ENCODE peak calls at places on chromosomes 13 and 19, in six cellular contexts. J is H9, O is neuronal stem cell, A is trophoblast cell, F is mesenchymal stem cell, Z is H1. G is an unnamed sample.
A peak's percentile ranks its signal among the peaks of the same experiment; 100 is the strongest.

GRCh38 chr19:15934332-15935078 is at the start of gene CYP4F11:
- DNase-seq in J (no peak), O (no peak), A (no peak), F (no peak), Z (no peak), G (no peak)

GRCh38 chr13:95385808-95386207 is 84.6 kb upstream of the ABCC4 start:
- DNase-seq in J (no peak), O (no peak), A (no peak), F (no peak), Z (no peak), G (no peak)

GRCh38 chr13:79541426-79542049 is 60.6 kb downstream of the NDFIP2 start:
- DNase-seq in J (no peak), O (peak; percentile 63), A (peak; percentile 95), F (peak; percentile 76), Z (no peak), G (peak; percentile 73)

GRCh38 chr13:27997904-27998522 is 9.5 kb upstream of the URAD start:
- DNase-seq in J (peak; percentile 76), O (no peak), A (peak; percentile 37), F (peak; percentile 56), Z (peak; percentile 64), G (peak; percentile 28)

GRCh38 chr19:54444737-54445136 is 4.3 kb upstream of the LENG8 start:
- DNase-seq in J (no peak), O (no peak), A (no peak), F (no peak), Z (no peak), G (no peak)

GRCh38 chr13:36778083-36778671 is 40.8 kb upstream of the RFXAP start:
- DNase-seq in J (peak; percentile 74), O (peak; percentile 71), A (peak; percentile 51), F (peak; percentile 75), Z (peak; percentile 65), G (peak; percentile 74)

GRCh38 chr19:56141416-56141992 is 417 bp downstream of the ZNF444 start:
- DNase-seq in J (no peak), O (no peak), A (peak; percentile 85), F (peak; percentile 19), Z (peak; percentile 60), G (no peak)

GRCh38 chr19:45817010-45817724 is 2.1 kb upstream of the RSPH6A start:
- DNase-seq in J (peak; percentile 98), O (peak; percentile 96), A (peak; percentile 99), F (peak; percentile 93), Z (peak; percentile 100), G (peak; percentile 90)

GRCh38 chr19:13621413-13621812 is 115.1 kb upstream of the CACNA1A start:
- DNase-seq in J (peak; percentile 88), O (no peak), A (peak; percentile 64), F (peak; percentile 7), Z (no peak), G (peak; percentile 96)

GRCh38 chr19:14248578-14249011 is 42.6 kb upstream of the ADGRL1 start:
- DNase-seq in J (peak; percentile 95), O (peak; percentile 87), A (no peak), F (peak; percentile 55), Z (no peak), G (no peak)

GRCh38 chr19:1213391-1214286 is 8.1 kb downstream of the STK11 start:
- DNase-seq in J (no peak), O (no peak), A (peak; percentile 39), F (peak; percentile 90), Z (no peak), G (peak; percentile 58)

GRCh38 chr19:5926641-5927438 is 12.8 kb downstream of the CAPS start:
- DNase-seq in J (no peak), O (no peak), A (peak; percentile 51), F (peak; percentile 94), Z (no peak), G (no peak)

GRCh38 chr13:40664100-40665060 is 2.1 kb downstream of the FOXO1 start:
- DNase-seq in J (peak; percentile 37), O (peak; percentile 17), A (peak; percentile 73), F (peak; percentile 46), Z (peak; percentile 59), G (no peak)

GRCh38 chr19:47778089-47778953 is at the start of gene SELENOW:
- DNase-seq in J (peak; percentile 86), O (peak; percentile 87), A (peak; percentile 84), F (peak; percentile 79), Z (peak; percentile 95), G (peak; percentile 46)

GRCh38 chr13:75120071-75120470 is 361.9 kb downstream of the TBC1D4 start:
- DNase-seq in J (no peak), O (no peak), A (no peak), F (no peak), Z (no peak), G (no peak)

GRCh38 chr19:45361608-45362007 is 8.8 kb downstream of the ERCC2 start:
- DNase-seq in J (no peak), O (no peak), A (no peak), F (no peak), Z (no peak), G (no peak)

GRCh38 chr19:55308281-55308680 is 16.9 kb downstream of the TMEM150B start:
- DNase-seq in J (no peak), O (no peak), A (no peak), F (no peak), Z (no peak), G (no peak)

GRCh38 chr19:1829958-1830357 is 17.9 kb upstream of the ATP8B3 start:
- DNase-seq in J (no peak), O (no peak), A (no peak), F (no peak), Z (no peak), G (no peak)

GRCh38 chr13:49791214-49791752 is 1.2 kb downstream of the KPNA3 start:
- DNase-seq in J (no peak), O (no peak), A (peak; percentile 32), F (peak; percentile 35), Z (no peak), G (peak; percentile 35)

GRCh38 chr13:104143760-104144406 is 1077.7 kb upstream of the SLC10A2 start:
- DNase-seq in J (peak; percentile 29), O (no peak), A (no peak), F (peak; percentile 7), Z (peak; percentile 45), G (no peak)

GRCh38 chr19:10271543-10272086 is 695 bp downstream of the ICAM1 start:
- DNase-seq in J (no peak), O (no peak), A (peak; percentile 33), F (peak; percentile 85), Z (no peak), G (peak; percentile 56)

DNA sequence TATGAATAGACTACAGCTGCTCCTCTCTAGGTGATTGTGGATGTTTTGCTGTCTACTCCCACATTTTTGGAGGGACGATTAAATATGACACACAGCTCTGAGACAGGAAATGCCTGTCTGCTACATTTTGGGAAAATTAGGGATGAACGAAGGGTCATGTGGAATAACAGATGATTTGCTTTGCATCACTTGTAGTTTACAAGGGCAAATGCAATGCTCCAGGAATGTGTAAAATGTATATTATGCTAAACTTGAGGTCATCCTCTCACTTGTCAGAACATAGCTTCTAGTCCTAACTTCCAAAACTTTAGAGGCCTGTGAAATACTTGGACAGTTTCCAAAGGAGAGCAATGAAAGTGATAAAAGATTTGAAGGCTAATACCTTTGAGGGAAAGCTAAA is 284.2 kb upstream of the DACH1 start:
- DNase-seq in J (no peak), O (no peak), A (peak; percentile 27), F (peak; percentile 40), Z (no peak), G (no peak)
- H3K14ac ChIP-seq in J (no peak overlapping the region), O (no peak overlapping the region), A (no peak overlapping the region), F (no peak overlapping the region), Z (no peak overlapping the region), G (no peak overlapping the region)

DNA sequence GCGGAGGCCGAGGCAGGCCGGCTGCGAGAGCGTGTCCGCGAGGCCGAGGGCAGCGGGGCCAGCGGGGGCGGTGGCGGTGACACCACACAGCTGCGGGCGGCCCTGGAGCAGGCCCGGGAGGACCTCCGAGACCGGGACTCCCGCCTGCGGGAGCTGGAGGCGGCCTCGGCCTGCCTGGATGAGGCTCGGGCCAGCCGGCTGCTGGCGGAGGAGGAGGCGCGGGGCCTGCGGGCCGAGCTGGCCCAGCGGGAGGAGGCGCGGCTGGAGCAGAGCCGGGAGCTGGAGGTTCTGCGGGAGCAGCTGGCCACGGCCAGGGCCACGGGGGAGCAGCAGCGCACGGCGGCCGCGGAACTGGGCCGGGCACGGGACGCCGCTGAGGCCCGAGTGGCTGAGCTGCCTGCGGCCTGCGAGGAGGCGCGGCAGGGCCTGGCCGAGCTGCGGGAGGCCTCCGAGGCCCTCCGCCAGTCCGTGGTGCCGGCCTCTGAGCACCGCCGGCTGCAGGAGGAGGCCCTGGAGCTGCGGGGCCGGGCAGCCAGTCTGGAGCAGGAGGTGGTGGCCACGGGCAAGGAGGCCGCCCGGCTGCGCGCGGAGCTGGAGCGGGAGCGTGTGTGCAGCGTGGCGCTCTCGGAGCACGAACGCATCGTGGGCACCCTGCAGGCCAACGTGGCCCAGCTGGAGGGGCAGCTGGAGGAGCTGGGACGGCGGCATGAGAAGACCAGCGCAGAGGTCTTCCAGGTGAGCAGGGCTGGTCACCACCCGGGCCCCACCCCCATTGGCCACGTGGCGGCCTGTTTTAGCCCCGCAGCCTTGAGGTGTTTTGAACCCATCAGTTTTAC is 11.7 kb upstream of the EBI3 start:
- DNase-seq in J (no peak), O (no peak), A (no peak), F (no peak), Z (no peak), G (no peak)
- H3K14ac ChIP-seq in J (no peak overlapping the region), O (no peak overlapping the region), A (no peak overlapping the region), F (no peak overlapping the region), Z (no peak overlapping the region), G (no peak overlapping the region)

DNA sequence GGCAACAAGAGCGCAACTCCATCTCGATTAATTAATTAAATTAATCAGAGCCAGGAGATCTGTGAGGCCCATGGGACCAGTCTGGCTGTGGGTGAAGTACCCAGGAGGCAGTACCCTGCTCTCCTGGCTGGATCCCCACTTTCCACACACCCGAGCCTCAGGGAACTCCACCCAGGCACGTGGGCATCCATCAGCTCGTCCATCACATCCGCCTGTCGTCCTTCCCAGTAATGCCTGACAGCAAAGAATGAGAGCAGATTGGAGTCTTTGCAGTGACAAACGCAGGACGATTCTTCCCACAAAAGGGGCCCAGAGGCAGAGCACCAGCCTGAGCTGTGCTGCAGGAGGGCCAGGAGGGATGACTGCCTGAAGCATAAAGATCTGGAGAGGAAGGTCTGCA is 35.8 kb downstream of the VSTM2B start:
- DNase-seq in J (no peak), O (no peak), A (no peak), F (no peak), Z (no peak), G (no peak)
- H3K14ac ChIP-seq in J (no peak overlapping the region), O (peak overlapping the region; percentile 63), A (no peak overlapping the region), F (no peak overlapping the region), Z (no peak overlapping the region), G (no peak overlapping the region)

GRCh38 chr19:30131722-30132291 is 189.8 kb downstream of the URI1 start:
- DNase-seq in J (no peak), O (no peak), A (no peak), F (no peak), Z (no peak), G (no peak)
- H3K14ac ChIP-seq in J (no peak overlapping the region), O (no peak overlapping the region), A (no peak overlapping the region), F (no peak overlapping the region), Z (no peak overlapping the region), G (no peak overlapping the region)

DNA sequence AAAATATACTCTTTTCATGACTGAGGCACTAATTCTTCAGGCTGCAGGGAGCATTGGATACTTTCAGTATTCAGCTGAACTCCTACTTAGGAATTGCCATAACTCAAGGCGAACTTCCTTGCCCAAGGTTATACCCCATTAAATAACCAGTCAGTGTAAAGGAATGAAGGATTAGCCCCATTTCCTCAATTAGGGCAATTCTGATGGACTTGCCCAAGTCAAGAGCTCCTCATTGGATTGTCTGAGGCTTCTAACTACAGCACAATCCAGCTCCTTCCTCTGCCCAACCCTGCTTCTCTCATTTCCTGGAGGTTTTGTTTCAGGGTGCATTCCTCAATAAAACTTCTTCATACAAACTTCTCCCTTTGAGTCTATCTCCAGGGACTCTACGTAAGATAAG is 329.2 kb downstream of the LIG4 start:
- DNase-seq in J (no peak), O (no peak), A (no peak), F (no peak), Z (no peak), G (no peak)
- H3K14ac ChIP-seq in J (no peak overlapping the region), O (no peak overlapping the region), A (no peak overlapping the region), F (no peak overlapping the region), Z (no peak overlapping the region), G (no peak overlapping the region)

GRCh38 chr13:113965383-113965874 is 8.4 kb downstream of the C13orf46 start:
- DNase-seq in J (no peak), O (no peak), A (no peak), F (no peak), Z (no peak), G (no peak)
- H3K14ac ChIP-seq in J (no peak overlapping the region), O (no peak overlapping the region), A (no peak overlapping the region), F (no peak overlapping the region), Z (no peak overlapping the region), G (no peak overlapping the region)

G was measured in IMR-90.